ENCODE peak calls at places on chromosomes 7 and 10, in five cellular contexts. One of them, this sample, is unnamed.

GRCh38 chr7:1679326-1679965 is 9.4 kb downstream of the ELFN1 start:
- DNase-seq in adrenal gland: no peak
- DNase-seq in mucosa of descending colon: no peak
- DNase-seq in body of pancreas: no peak
- DNase-seq in mammary epithelial cell: no peak
- DNase-seq in this sample: no peak

GRCh38 chr7:98294798-98295382 is 13.4 kb downstream of the BRI3 start:
- DNase-seq in mucosa of descending colon: peak; percentile 80
- DNase-seq in body of pancreas: peak; percentile 78
- DNase-seq in mammary epithelial cell: peak; percentile 54
- DNase-seq in adrenal gland: no peak
- DNase-seq in this sample: peak; percentile 58

GRCh38 chr7:50426280-50427045 is 23.7 kb downstream of the FIGNL1 start:
- DNase-seq in mucosa of descending colon: no peak
- DNase-seq in body of pancreas: no peak
- DNase-seq in mammary epithelial cell: no peak
- DNase-seq in adrenal gland: no peak
- DNase-seq in this sample: no peak

GRCh38 chr10:132355297-132355696 is 23.3 kb downstream of the LRRC27 start:
- DNase-seq in adrenal gland: no peak
- DNase-seq in mucosa of descending colon: no peak
- DNase-seq in body of pancreas: no peak
- DNase-seq in mammary epithelial cell: no peak
- DNase-seq in this sample: no peak

GRCh38 chr7:141295367-141295895 is 221.6 kb downstream of the TMEM178B start:
- DNase-seq in mucosa of descending colon: no peak
- DNase-seq in adrenal gland: no peak
- DNase-seq in mammary epithelial cell: no peak
- DNase-seq in body of pancreas: no peak
- DNase-seq in this sample: no peak

GRCh38 chr10:51436805-51437204 is 262.6 kb downstream of the CSTF2T start:
- DNase-seq in body of pancreas: no peak
- DNase-seq in adrenal gland: no peak
- DNase-seq in mammary epithelial cell: no peak
- DNase-seq in mucosa of descending colon: no peak
- DNase-seq in this sample: no peak

GRCh38 chr7:102860351-102860811 is 52.4 kb upstream of the LRRC17 start:
- DNase-seq in adrenal gland: no peak
- DNase-seq in body of pancreas: no peak
- DNase-seq in mucosa of descending colon: no peak
- DNase-seq in mammary epithelial cell: peak; percentile 47
- DNase-seq in this sample: no peak

GRCh38 chr10:4596951-4597350 is 229.1 kb upstream of the AKR1E2 start:
- DNase-seq in adrenal gland: no peak
- DNase-seq in body of pancreas: no peak
- DNase-seq in mucosa of descending colon: no peak
- DNase-seq in mammary epithelial cell: peak; percentile 12
- DNase-seq in this sample: no peak

GRCh38 chr7:132376361-132377013 is 199.8 kb downstream of the PLXNA4 start:
- DNase-seq in mucosa of descending colon: peak; percentile 45
- DNase-seq in body of pancreas: no peak
- DNase-seq in mammary epithelial cell: no peak
- DNase-seq in adrenal gland: no peak
- DNase-seq in this sample: no peak

GRCh38 chr7:132377043-132377442 is 199.2 kb downstream of the PLXNA4 start:
- DNase-seq in mammary epithelial cell: no peak
- DNase-seq in adrenal gland: no peak
- DNase-seq in mucosa of descending colon: no peak
- DNase-seq in body of pancreas: no peak
- DNase-seq in this sample: no peak

GRCh38 chr7:132379292-132379691 is 197.0 kb downstream of the PLXNA4 start:
- DNase-seq in body of pancreas: no peak
- DNase-seq in adrenal gland: no peak
- DNase-seq in mammary epithelial cell: no peak
- DNase-seq in mucosa of descending colon: no peak
- DNase-seq in this sample: no peak

GRCh38 chr7:132380065-132380464 is 196.2 kb downstream of the PLXNA4 start:
- DNase-seq in mammary epithelial cell: no peak
- DNase-seq in adrenal gland: peak; percentile 37
- DNase-seq in body of pancreas: peak; percentile 28
- DNase-seq in mucosa of descending colon: no peak
- DNase-seq in this sample: peak; percentile 32

GRCh38 chr7:132377703-132378584 is 198.3 kb downstream of the PLXNA4 start:
- DNase-seq in mammary epithelial cell: no peak
- DNase-seq in mucosa of descending colon: no peak
- DNase-seq in body of pancreas: no peak
- DNase-seq in adrenal gland: no peak
- DNase-seq in this sample: no peak
- H3K4me3 ChIP-seq in mammary epithelial cell: no peak overlapping the region
- H3K4me3 ChIP-seq in mucosa of descending colon: no peak overlapping the region
- H3K4me3 ChIP-seq in body of pancreas: no peak overlapping the region
- H3K4me3 ChIP-seq in adrenal gland: no peak overlapping the region
- H3K4me3 ChIP-seq in this sample: no peak overlapping the region

GRCh38 chr7:139744768-139745250 is 33.0 kb downstream of the HIPK2 start:
- DNase-seq in mucosa of descending colon: no peak
- DNase-seq in mammary epithelial cell: no peak
- DNase-seq in adrenal gland: peak; percentile 44
- DNase-seq in body of pancreas: no peak
- DNase-seq in this sample: no peak

GRCh38 chr7:139748373-139748765 is 29.4 kb downstream of the HIPK2 start:
- DNase-seq in adrenal gland: no peak
- DNase-seq in mammary epithelial cell: no peak
- DNase-seq in body of pancreas: no peak
- DNase-seq in mucosa of descending colon: no peak
- DNase-seq in this sample: no peak

GRCh38 chr7:139747662-139748372 is 30.0 kb downstream of the HIPK2 start:
- DNase-seq in body of pancreas: no peak
- DNase-seq in mammary epithelial cell: no peak
- DNase-seq in mucosa of descending colon: no peak
- DNase-seq in adrenal gland: no peak
- DNase-seq in this sample: no peak

GRCh38 chr7:139745330-139746143 is 32.3 kb downstream of the HIPK2 start:
- DNase-seq in mammary epithelial cell: no peak
- DNase-seq in adrenal gland: no peak
- DNase-seq in body of pancreas: no peak
- DNase-seq in mucosa of descending colon: no peak
- DNase-seq in this sample: no peak

DNA sequence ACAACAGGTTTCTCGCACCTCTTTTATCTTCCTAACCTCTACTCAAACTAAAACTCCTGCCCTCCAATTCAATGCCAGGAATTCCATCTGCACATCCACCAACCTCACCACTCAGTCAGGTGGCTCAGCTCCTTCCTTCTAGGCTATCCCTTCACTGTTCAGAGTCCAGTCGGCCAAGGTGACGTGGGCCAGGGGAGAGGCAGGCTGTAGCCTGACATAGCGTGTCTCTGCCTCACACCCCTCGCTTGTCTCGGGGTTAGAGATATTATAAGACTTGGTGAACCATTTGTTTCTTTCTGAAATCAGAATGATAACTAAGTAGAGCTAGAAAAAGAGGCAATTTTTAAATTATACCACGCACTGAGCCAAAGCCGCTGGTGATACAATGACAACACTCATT is 31.1 kb downstream of the HIPK2 start:
- DNase-seq in adrenal gland: no peak
- DNase-seq in mammary epithelial cell: no peak
- DNase-seq in mucosa of descending colon: no peak
- DNase-seq in body of pancreas: no peak
- DNase-seq in this sample: no peak
- H3K4me1 ChIP-seq in adrenal gland: peaks cover 30% of the 10 kb centered on the region
- H3K4me1 ChIP-seq in mammary epithelial cell: peaks cover 14% of the 10 kb centered on the region
- H3K4me1 ChIP-seq in mucosa of descending colon: peaks cover 19% of the 10 kb centered on the region
- H3K4me1 ChIP-seq in body of pancreas: peaks cover 38% of the 10 kb centered on the region
- H3K4me1 ChIP-seq in this sample: peaks cover 22% of the 10 kb centered on the region

DNA sequence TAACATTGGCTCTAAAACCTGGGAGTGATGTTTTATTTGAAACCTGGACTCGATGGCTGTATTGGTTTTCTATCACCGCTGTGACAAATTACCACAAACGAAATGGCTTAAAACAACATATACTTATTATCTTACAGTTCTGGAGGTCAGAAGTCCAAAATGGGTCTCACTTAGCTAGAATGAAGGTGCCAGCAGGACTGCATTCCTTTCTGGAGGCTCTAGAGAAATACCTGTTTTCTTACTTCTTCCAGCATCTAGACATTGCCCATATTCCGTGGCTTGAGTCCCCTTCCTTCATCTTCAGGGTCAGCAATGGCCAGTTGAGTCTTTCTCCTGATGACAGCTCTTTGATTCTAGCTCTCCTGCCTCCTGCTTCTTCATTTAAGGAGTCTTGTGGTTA is 44.3 kb upstream of the STEAP1B start:
- DNase-seq in body of pancreas: no peak
- DNase-seq in adrenal gland: no peak
- DNase-seq in mucosa of descending colon: no peak
- DNase-seq in mammary epithelial cell: no peak
- DNase-seq in this sample: no peak
- H3K4me3 ChIP-seq in body of pancreas: no peak overlapping the region
- H3K4me3 ChIP-seq in adrenal gland: no peak overlapping the region
- H3K4me3 ChIP-seq in mucosa of descending colon: no peak overlapping the region
- H3K4me3 ChIP-seq in mammary epithelial cell: no peak overlapping the region
- H3K4me3 ChIP-seq in this sample: no peak overlapping the region

GRCh38 chr10:63703113-63703670 is 182.0 kb downstream of the REEP3 start:
- DNase-seq in mammary epithelial cell: no peak
- DNase-seq in mucosa of descending colon: no peak
- DNase-seq in body of pancreas: peak; percentile 61
- DNase-seq in adrenal gland: no peak
- DNase-seq in this sample: no peak

GRCh38 chr10:63703740-63704345 is 182.6 kb downstream of the REEP3 start:
- DNase-seq in adrenal gland: no peak
- DNase-seq in body of pancreas: peak; percentile 88
- DNase-seq in mammary epithelial cell: no peak
- DNase-seq in mucosa of descending colon: no peak
- DNase-seq in this sample: no peak

GRCh38 chr10:63700209-63700934 is 179.2 kb downstream of the REEP3 start:
- DNase-seq in mucosa of descending colon: no peak
- DNase-seq in adrenal gland: peak; percentile 65
- DNase-seq in mammary epithelial cell: peak; percentile 98
- DNase-seq in body of pancreas: peak; percentile 42
- DNase-seq in this sample: no peak

GRCh38 chr10:63700935-63701263 is 179.7 kb downstream of the REEP3 start:
- DNase-seq in mammary epithelial cell: peak; percentile 37
- DNase-seq in body of pancreas: no peak
- DNase-seq in adrenal gland: no peak
- DNase-seq in mucosa of descending colon: no peak
- DNase-seq in this sample: no peak

DNA sequence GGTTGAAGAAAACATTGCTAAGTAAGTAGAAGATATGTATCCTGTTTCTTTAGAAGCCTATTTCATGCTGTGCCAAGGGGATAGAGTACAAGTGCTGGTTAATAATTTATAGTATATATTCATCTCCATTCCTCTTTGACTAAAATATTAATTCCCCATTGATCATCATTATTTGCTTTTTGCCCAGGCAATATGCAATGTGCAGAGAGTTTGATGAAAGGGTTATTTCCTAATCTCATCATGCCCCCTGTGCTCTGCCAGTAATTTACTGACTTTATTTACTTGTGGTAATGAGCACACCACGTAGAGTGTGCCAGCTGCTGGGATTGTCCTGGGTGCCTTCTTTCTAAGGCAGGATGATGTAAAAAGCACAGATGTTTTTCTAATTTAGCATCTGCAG is 180.9 kb downstream of the REEP3 start:
- DNase-seq in mucosa of descending colon: no peak
- DNase-seq in adrenal gland: no peak
- DNase-seq in body of pancreas: no peak
- DNase-seq in mammary epithelial cell: no peak
- DNase-seq in this sample: no peak
- H3K4me1 ChIP-seq in mucosa of descending colon: no peaks in the 10 kb centered on the region
- H3K4me1 ChIP-seq in adrenal gland: peaks cover 34% of the 10 kb centered on the region
- H3K4me1 ChIP-seq in body of pancreas: peaks cover 73% of the 10 kb centered on the region
- H3K4me1 ChIP-seq in mammary epithelial cell: peaks cover 33% of the 10 kb centered on the region
- H3K4me1 ChIP-seq in this sample: peaks cover 13% of the 10 kb centered on the region

DNA sequence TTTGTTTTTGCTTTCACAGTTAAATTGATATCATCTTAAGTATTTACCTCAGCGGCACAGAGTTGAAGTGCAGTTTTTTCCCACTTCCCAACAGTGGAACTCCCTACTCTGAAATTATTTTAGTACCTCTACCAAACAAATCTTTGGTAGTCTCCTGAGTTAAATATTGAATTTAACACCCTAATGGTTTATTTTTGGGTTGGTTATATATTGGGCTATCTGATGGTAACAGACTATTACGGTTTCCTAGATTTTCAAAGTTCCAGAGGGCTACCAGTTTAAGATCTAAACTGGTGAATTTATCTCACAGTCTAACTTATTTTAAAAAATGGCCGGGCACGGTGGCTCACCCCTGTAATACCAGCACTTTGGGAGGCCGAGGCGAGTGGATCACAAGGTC is 1.3 kb downstream of the ZNF277 start:
- DNase-seq in adrenal gland: no peak
- DNase-seq in mammary epithelial cell: no peak
- DNase-seq in mucosa of descending colon: no peak
- DNase-seq in body of pancreas: no peak
- DNase-seq in this sample: no peak
- H3K4me3 ChIP-seq in adrenal gland: no peak overlapping the region
- H3K4me3 ChIP-seq in mammary epithelial cell: no peak overlapping the region
- H3K4me3 ChIP-seq in mucosa of descending colon: no peak overlapping the region
- H3K4me3 ChIP-seq in body of pancreas: no peak overlapping the region
- H3K4me3 ChIP-seq in this sample: no peak overlapping the region

GRCh38 chr10:56745490-56745889 is 384.4 kb upstream of the ZWINT start:
- DNase-seq in adrenal gland: no peak
- DNase-seq in mammary epithelial cell: peak; percentile 1
- DNase-seq in body of pancreas: no peak
- DNase-seq in mucosa of descending colon: no peak
- DNase-seq in this sample: no peak
- H3K4me1 ChIP-seq in adrenal gland: no peaks in the 10 kb centered on the region
- H3K4me1 ChIP-seq in mammary epithelial cell: peaks cover 2% of the 10 kb centered on the region
- H3K4me1 ChIP-seq in body of pancreas: no peaks in the 10 kb centered on the region
- H3K4me1 ChIP-seq in mucosa of descending colon: no peaks in the 10 kb centered on the region
- H3K4me1 ChIP-seq in this sample: no peaks in the 10 kb centered on the region